ENCODE peak calls at places on chromosomes 5 and 9, in eight cellular contexts. Z is heart right ventricle, G is LHCN-M2, J is frontal cortex, L is PC-3, X is NCI-H510A treated with DMSO at 0.1 percent for 48 hours, N is HFFc6, W is HS-5. E is an unnamed sample.

GRCh38 chr5:138240690-138241385 is 27.7 kb upstream of the CDC23 start:
- DNase-seq in J (no peak), L (no peak), W (no peak), G (no peak), X (no peak), N (no peak), Z (no peak), E (no peak)

GRCh38 chr5:84372066-84372700 is 12.5 kb downstream of the EDIL3 start:
- DNase-seq in L (no peak), X (no peak), N (no peak), Z (no peak), J (no peak), G (peak; percentile 92), W (no peak), E (peak; percentile 37)

GRCh38 chr9:34233691-34234090 is 54.8 kb downstream of the UBAP1 start:
- DNase-seq in J (no peak), Z (no peak), L (no peak), X (no peak), N (peak; percentile 38), G (peak; percentile 86), W (no peak), E (no peak)

GRCh38 chr5:66477591-66477990 is 118.6 kb upstream of the MAST4 start:
- DNase-seq in L (no peak), W (no peak), G (no peak), J (no peak), X (no peak), Z (peak; percentile 23), N (no peak), E (no peak)

GRCh38 chr5:84113246-84114118 is 271.2 kb downstream of the EDIL3 start:
- DNase-seq in G (peak; percentile 15), W (no peak), X (peak; percentile 55), Z (no peak), L (no peak), N (no peak), J (no peak), E (no peak)

GRCh38 chr5:160188151-160188967 is 40.9 kb upstream of the FABP6 start:
- DNase-seq in Z (peak; percentile 48), W (no peak), N (peak; percentile 69), J (peak; percentile 43), G (peak; percentile 43), L (peak; percentile 39), X (no peak), E (no peak)

GRCh38 chr9:96417610-96418073 is 528 bp downstream of the ZNF367 start:
- DNase-seq in J (no peak), N (no peak), L (no peak), W (no peak), G (no peak), Z (peak; percentile 33), X (no peak), E (no peak)

GRCh38 chr9:137969008-137969407 is 91.4 kb downstream of the CACNA1B start:
- DNase-seq in Z (no peak), L (no peak), N (no peak), J (no peak), G (no peak), W (no peak), X (no peak), E (no peak)

GRCh38 chr9:81851340-81851739 is 76.9 kb upstream of the SPATA31D4 start:
- DNase-seq in X (peak; percentile 42), W (no peak), J (no peak), Z (no peak), G (no peak), L (no peak), N (no peak), E (no peak)

GRCh38 chr5:174459832-174460448 is 264.4 kb upstream of the MSX2 start:
- DNase-seq in Z (no peak), L (peak; percentile 40), N (no peak), X (no peak), G (no peak), J (no peak), W (no peak), E (no peak)

GRCh38 chr5:166341708-166342329 is 1949.6 kb upstream of the WWC1 start:
- DNase-seq in N (no peak), L (no peak), J (no peak), W (no peak), Z (no peak), G (no peak), X (no peak), E (no peak)

GRCh38 chr5:172858990-172859811 is 25.1 kb downstream of the ERGIC1 start:
- DNase-seq in Z (peak; percentile 78), X (no peak), G (peak; percentile 93), J (no peak), N (peak; percentile 72), L (peak; percentile 55), W (peak; percentile 87), E (peak; percentile 93)

GRCh38 chr5:150763023-150763793 is 4.4 kb upstream of the DCTN4 start:
- DNase-seq in L (peak; percentile 58), J (no peak), G (peak; percentile 79), W (peak; percentile 63), X (peak; percentile 89), N (peak; percentile 41), Z (peak; percentile 47), E (peak; percentile 89)

GRCh38 chr5:73861313-73861978 is 235.4 kb downstream of the ARHGEF28 start:
- DNase-seq in N (no peak), W (peak; percentile 34), X (no peak), Z (no peak), L (no peak), G (peak; percentile 11), J (no peak), E (no peak)

GRCh38 chr9:104970588-104970987 is 42.6 kb upstream of the ABCA1 start:
- DNase-seq in X (no peak), Z (no peak), L (no peak), G (peak; percentile 46), J (no peak), N (peak; percentile 9), W (no peak), E (peak; percentile 61)

GRCh38 chr5:4874097-4874496 is 266.0 kb upstream of the ADAMTS16 start:
- DNase-seq in L (no peak), X (no peak), G (no peak), N (no peak), J (no peak), W (no peak), Z (no peak), E (no peak)

GRCh38 chr5:53355930-53356329 is 124.5 kb upstream of the FST start:
- DNase-seq in W (no peak), N (no peak), X (no peak), G (no peak), L (peak; percentile 47), J (no peak), Z (no peak), E (no peak)

GRCh38 chr5:170327168-170327567 is 29.6 kb upstream of the LCP2 start:
- DNase-seq in L (no peak), G (no peak), Z (no peak), X (no peak), W (no peak), J (no peak), N (no peak), E (no peak)

GRCh38 chr9:126519660-126520425 is 93.9 kb upstream of the LMX1B start:
- DNase-seq in L (peak; percentile 38), W (no peak), Z (no peak), J (no peak), X (no peak), G (peak; percentile 35), N (no peak), E (no peak)

GRCh38 chr9:6845881-6846280 is 88.1 kb downstream of the KDM4C start:
- DNase-seq in L (no peak), W (no peak), Z (no peak), X (peak; percentile 20), G (no peak), J (no peak), N (peak; percentile 51), E (peak; percentile 5)

GRCh38 chr5:137808503-137809135 is 54.5 kb upstream of the HNRNPA0 start:
- DNase-seq in X (no peak), N (no peak), W (no peak), G (peak; percentile 8), J (peak; percentile 14), L (no peak), Z (peak; percentile 35), E (peak; percentile 4)

GRCh38 chr5:140311011-140311467 is 8.1 kb upstream of the PFDN1 start:
- DNase-seq in Z (no peak), X (no peak), G (peak; percentile 78), W (no peak), J (no peak), L (peak; percentile 86), N (peak; percentile 83), E (peak; percentile 23)

GRCh38 chr5:17727212-17727611 is 93.0 kb downstream of the TAF11L14 start:
- DNase-seq in J (no peak), N (no peak), G (no peak), X (no peak), Z (no peak), W (no peak), L (no peak), E (no peak)

GRCh38 chr5:159821541-159821940 is 94.7 kb upstream of the ADRA1B start:
- DNase-seq in Z (no peak), W (no peak), L (no peak), N (no peak), X (no peak), J (no peak), G (no peak), E (no peak)

GRCh38 chr9:105978336-105978735 is 284.0 kb downstream of the TMEM38B start:
- DNase-seq in G (no peak), L (no peak), J (no peak), W (no peak), Z (no peak), X (no peak), N (no peak), E (no peak)

GRCh38 chr5:120405291-120405864 is 58.7 kb upstream of the PRR16 start:
- DNase-seq in X (no peak), J (peak; percentile 3), N (peak; percentile 71), L (peak; percentile 31), W (peak; percentile 64), G (peak; percentile 90), Z (no peak), E (no peak)

GRCh38 chr5:98016771-98017170 is 756.7 kb upstream of the RGMB start:
- DNase-seq in X (no peak), N (no peak), Z (no peak), L (no peak), W (no peak), J (no peak), G (peak; percentile 18), E (no peak)